ENCODE peak calls at places on chromosomes 7 and 10, in nine cellular contexts. I is left cardiac atrium; Z is nucleus accumbens; Y is T-cell; E is left colon; D is AG09319; V is GM10248; X is activated T-cell treated with anti-CD3 and anti-CD28 coated beads, Interleukin-2, amount 50 U/mL, for 4 hours; U is GM13976. T is an unnamed sample.

GRCh38 chr7:94632338-94633024 is 23.5 kb downstream of the SGCE start:
- DNase-seq in I (no peak), Z (no peak), Y (no peak), E (no peak), D (peak), V (no peak), X (no peak), U (no peak), T (no peak)

GRCh38 chr7:143305423-143306070 is 10.4 kb upstream of the CLCN1 start:
- DNase-seq in I (peak), Z (no peak), Y (peak), E (peak), D (no peak), V (no peak), X (peak), U (no peak), T (peak)

GRCh38 chr7:122143376-122143750 is 686 bp downstream of the AASS start:
- DNase-seq in I (peak), Z (no peak), Y (no peak), E (peak), D (no peak), V (peak), X (peak), U (peak), T (no peak)

GRCh38 chr7:122397381-122397780 is 92.8 kb upstream of the FEZF1 start:
- DNase-seq in I (no peak), Z (no peak), Y (no peak), E (no peak), D (no peak), V (no peak), X (no peak), U (no peak), T (no peak)

GRCh38 chr10:17038627-17039026 is 91.0 kb downstream of the CUBN start:
- DNase-seq in I (peak), Z (no peak), Y (no peak), E (no peak), D (peak), V (no peak), X (no peak), U (no peak), T (no peak)

GRCh38 chr7:8214162-8214897 is 47.6 kb downstream of the ICA1 start:
- DNase-seq in I (no peak), Z (no peak), Y (no peak), E (no peak), D (no peak), V (no peak), X (no peak), U (no peak), T (no peak)

GRCh38 chr7:139828880-139829653 is at the start of gene TBXAS1:
- DNase-seq in I (no peak), Z (no peak), Y (peak), E (peak), D (no peak), V (no peak), X (no peak), U (no peak), T (no peak)

GRCh38 chr10:121734517-121735137 is 136.4 kb upstream of the FGFR2 start:
- DNase-seq in I (no peak), Z (no peak), Y (no peak), E (peak), D (no peak), V (peak), X (no peak), U (peak), T (no peak)

GRCh38 chr10:102523250-102524029 is 19.7 kb downstream of the SUFU start:
- DNase-seq in I (peak), Z (no peak), Y (no peak), E (no peak), D (no peak), V (no peak), X (no peak), U (no peak), T (no peak)

GRCh38 chr7:104045183-104045582 is 55.7 kb upstream of the RELN start:
- DNase-seq in I (no peak), Z (no peak), Y (no peak), E (no peak), D (no peak), V (no peak), X (no peak), U (no peak), T (no peak)

GRCh38 chr10:76315240-76315639 is 883.8 kb downstream of the LRMDA start:
- DNase-seq in I (no peak), Z (no peak), Y (no peak), E (no peak), D (no peak), V (no peak), X (no peak), U (no peak), T (no peak)

GRCh38 chr7:27091936-27092752 is 3.7 kb downstream of the HOXA1 start:
- DNase-seq in I (no peak), Z (no peak), Y (no peak), E (no peak), D (no peak), V (no peak), X (no peak), U (no peak), T (no peak)

GRCh38 chr10:49532461-49532860 is 6.5 kb downstream of the ERCC6 start:
- DNase-seq in I (no peak), Z (no peak), Y (no peak), E (no peak), D (no peak), V (no peak), X (no peak), U (no peak), T (no peak)

GRCh38 chr10:97542169-97543024 is 30.2 kb upstream of the ANKRD2 start:
- DNase-seq in I (peak), Z (peak), Y (no peak), E (peak), D (peak), V (no peak), X (peak), U (no peak), T (no peak)

GRCh38 chr10:88896336-88897018 is 16.4 kb downstream of the STAMBPL1 start:
- DNase-seq in I (no peak), Z (no peak), Y (no peak), E (peak), D (no peak), V (no peak), X (no peak), U (no peak), T (no peak)

GRCh38 chr7:55370001-55370400 is 4.9 kb downstream of the LANCL2 start:
- DNase-seq in I (no peak), Z (no peak), Y (no peak), E (no peak), D (no peak), V (no peak), X (no peak), U (no peak), T (no peak)

GRCh38 chr7:98284335-98285036 is 3.0 kb downstream of the BRI3 start:
- DNase-seq in I (peak), Z (no peak), Y (no peak), E (peak), D (peak), V (no peak), X (no peak), U (no peak), T (no peak)

GRCh38 chr7:104943502-104944343 is 70.3 kb upstream of the KMT2E start:
- DNase-seq in I (peak), Z (no peak), Y (peak), E (peak), D (no peak), V (peak), X (peak), U (peak), T (peak)

GRCh38 chr7:7682856-7683255 is 35.6 kb downstream of the RPA3 start:
- DNase-seq in I (no peak), Z (no peak), Y (no peak), E (no peak), D (no peak), V (no peak), X (no peak), U (no peak), T (no peak)

GRCh38 chr7:47572101-47572460 is 9.8 kb downstream of the TNS3 start:
- DNase-seq in I (no peak), Z (no peak), Y (no peak), E (peak), D (no peak), V (no peak), X (no peak), U (no peak), T (no peak)

T was measured in central memory CD8-positive, alpha-beta T cell.